ENCODE peak calls at places on chromosomes 5 and 9, in eight cellular contexts. K is tibial nerve; R is heart left ventricle; C is CD8-positive, alpha-beta memory T cell; E is activated effector memory CD4-positive, alpha-beta T cell treated with Interleukin-2 at 50 U/mL for 16 hours; U is Kasumi-1; G is activated CD4-positive, alpha-beta T cell treated with anti-CD3 and anti-CD28 coated beads for 24 hours; Q is HFFc6. L is an unnamed sample.

GRCh38 chr9:98879094-98879957 is 64.4 kb upstream of the COL15A1 start:
- DNase-seq in K (no peak), R (no peak), C (no peak), E (no peak), U (no peak), G (no peak), Q (no peak), L (no peak)

GRCh38 chr9:450057-450456 is 235.4 kb downstream of the DOCK8 start:
- DNase-seq in K (no peak), R (no peak), C (no peak), E (no peak), U (no peak), G (no peak), Q (no peak), L (no peak)

GRCh38 chr5:128062172-128062746 is 21.3 kb upstream of the SLC12A2 start:
- DNase-seq in K (no peak), R (no peak), C (no peak), E (no peak), U (no peak), G (no peak), Q (peak; percentile 67), L (no peak)

GRCh38 chr5:72511371-72512178 is 4.4 kb upstream of the ZNF366 start:
- DNase-seq in K (no peak), R (no peak), C (no peak), E (no peak), U (no peak), G (no peak), Q (peak; percentile 30), L (no peak)

GRCh38 chr5:137220523-137220927 is 278.6 kb downstream of the SPOCK1 start:
- DNase-seq in K (no peak), R (no peak), C (no peak), E (no peak), U (peak; percentile 59), G (no peak), Q (peak; percentile 95), L (peak; percentile 59)

GRCh38 chr9:34145165-34145564 is 18.7 kb upstream of the DCAF12 start:
- DNase-seq in K (no peak), R (no peak), C (no peak), E (no peak), U (no peak), G (no peak), Q (no peak), L (peak; percentile 10)

GRCh38 chr9:135254176-135255032 is 166.9 kb downstream of the OLFM1 start:
- DNase-seq in K (no peak), R (no peak), C (no peak), E (no peak), U (no peak), G (no peak), Q (no peak), L (no peak)

GRCh38 chr5:140189977-140190867 is 15.2 kb downstream of the CYSTM1 start:
- DNase-seq in K (no peak), R (no peak), C (no peak), E (no peak), U (no peak), G (no peak), Q (peak; percentile 49), L (peak; percentile 70)

GRCh38 chr9:94743035-94743954 is 16.8 kb downstream of the AOPEP start:
- DNase-seq in K (peak; percentile 41), R (no peak), C (no peak), E (no peak), U (no peak), G (no peak), Q (no peak), L (no peak)

GRCh38 chr9:20512106-20512505 is 110.2 kb downstream of the MLLT3 start:
- DNase-seq in K (no peak), R (no peak), C (no peak), E (no peak), U (no peak), G (no peak), Q (peak; percentile 87), L (peak; percentile 42)

GRCh38 chr5:154986151-154986550 is 27.4 kb upstream of the KIF4B start:
- DNase-seq in K (no peak), R (no peak), C (no peak), E (no peak), U (no peak), G (no peak), Q (no peak), L (no peak)

GRCh38 chr5:62354028-62354874 is 48.2 kb downstream of the KIF2A start:
- DNase-seq in K (peak; percentile 92), R (no peak), C (peak; percentile 42), E (no peak), U (peak; percentile 68), G (no peak), Q (peak; percentile 62), L (peak; percentile 7)

GRCh38 chr5:150000990-150001659 is 586 bp downstream of the HMGXB3 start:
- DNase-seq in K (no peak), R (peak; percentile 43), C (peak; percentile 27), E (peak; percentile 25), U (no peak), G (peak; percentile 3), Q (peak; percentile 44), L (no peak)

GRCh38 chr5:31449175-31449574 is 82.7 kb downstream of the DROSHA start:
- DNase-seq in K (no peak), R (no peak), C (no peak), E (no peak), U (no peak), G (no peak), Q (peak; percentile 53), L (peak; percentile 2)

GRCh38 chr9:109403766-109404320 is 83.0 kb upstream of the EPB41L4B start:
- DNase-seq in K (no peak), R (no peak), C (no peak), E (no peak), U (no peak), G (no peak), Q (no peak), L (no peak)

GRCh38 chr5:95734916-95735315 is 3.8 kb downstream of the RHOBTB3 start:
- DNase-seq in K (no peak), R (no peak), C (no peak), E (no peak), U (no peak), G (no peak), Q (no peak), L (no peak)

GRCh38 chr5:176517053-176517661 is 20.0 kb downstream of the RNF44 start:
- DNase-seq in K (no peak), R (no peak), C (peak; percentile 40), E (no peak), U (no peak), G (no peak), Q (no peak), L (no peak)

GRCh38 chr9:131845286-131846011 is 105.6 kb upstream of the RAPGEF1 start:
- DNase-seq in K (no peak), R (no peak), C (no peak), E (no peak), U (no peak), G (no peak), Q (no peak), L (no peak)

GRCh38 chr5:154756871-154757646 is 1.9 kb downstream of the LARP1 start:
- DNase-seq in K (no peak), R (peak; percentile 68), C (peak; percentile 26), E (peak; percentile 24), U (no peak), G (peak; percentile 23), Q (no peak), L (peak; percentile 51)

GRCh38 chr9:32251539-32251938 is 132.9 kb upstream of the ACO1 start:
- DNase-seq in K (peak; percentile 50), R (no peak), C (peak; percentile 2), E (no peak), U (peak; percentile 68), G (peak; percentile 2), Q (peak; percentile 44), L (peak; percentile 13)

GRCh38 chr5:59423021-59423420 is 470.5 kb downstream of the PDE4D start:
- DNase-seq in K (no peak), R (no peak), C (no peak), E (no peak), U (no peak), G (no peak), Q (no peak), L (no peak)

GRCh38 chr5:139422307-139422893 is 16.9 kb downstream of the DNAJC18 start:
- DNase-seq in K (peak; percentile 89), R (no peak), C (peak; percentile 68), E (no peak), U (peak; percentile 90), G (peak; percentile 38), Q (peak; percentile 73), L (peak; percentile 73)

GRCh38 chr5:83357621-83358231 is 113.8 kb upstream of the VCAN start:
- DNase-seq in K (no peak), R (no peak), C (no peak), E (no peak), U (no peak), G (no peak), Q (no peak), L (no peak)

GRCh38 chr5:66511491-66511890 is 84.7 kb upstream of the MAST4 start:
- DNase-seq in K (no peak), R (no peak), C (no peak), E (no peak), U (no peak), G (no peak), Q (no peak), L (no peak)

L was measured in hepatic stellate cell.